ENCODE peak calls at places on chromosomes 1 and 21, in eight cellular contexts. F is AG09309, B is dorsolateral prefrontal cortex, G is cardiac fibroblast, H is fibroblast of mammary gland, N is GM06990, J is right lobe of liver, D is endodermal cell. P is an unnamed sample.

GRCh38 chr1:156081174-156082110 is 823 bp downstream of the MEX3A start:
- DNase-seq in F (no peak), B (no peak), G (no peak), H (no peak), N (no peak), J (no peak), D (peak), P (no peak)

GRCh38 chr1:220826729-220827128 is 40.0 kb downstream of the MTARC1 start:
- DNase-seq in F (no peak), B (no peak), G (no peak), H (no peak), N (no peak), J (no peak), D (no peak), P (no peak)

GRCh38 chr1:184860985-184861754 is 106.5 kb upstream of the EDEM3 start:
- DNase-seq in F (no peak), B (peak), G (no peak), H (no peak), N (no peak), J (no peak), D (no peak), P (no peak)

GRCh38 chr1:243421784-243422183 is 165.9 kb downstream of the SDCCAG8 start:
- DNase-seq in F (peak), B (peak), G (peak), H (peak), N (no peak), J (no peak), D (peak), P (no peak)

GRCh38 chr1:156726549-156727226 is 1.6 kb upstream of the METTL25B start:
- DNase-seq in F (no peak), B (no peak), G (peak), H (peak), N (peak), J (no peak), D (peak), P (no peak)

GRCh38 chr1:88179943-88180342 is 504.1 kb upstream of the PKN2 start:
- DNase-seq in F (no peak), B (no peak), G (no peak), H (no peak), N (no peak), J (no peak), D (no peak), P (no peak)

GRCh38 chr1:212461916-212462660 is 29.4 kb downstream of the NENF start:
- DNase-seq in F (no peak), B (no peak), G (no peak), H (no peak), N (no peak), J (peak), D (no peak), P (no peak)

GRCh38 chr1:184555665-184556641 is 169.1 kb downstream of the C1orf21 start:
- DNase-seq in F (no peak), B (peak), G (no peak), H (no peak), N (no peak), J (no peak), D (no peak), P (no peak)

GRCh38 chr1:5945445-5945844 is 46.8 kb downstream of the NPHP4 start:
- DNase-seq in F (no peak), B (no peak), G (no peak), H (no peak), N (no peak), J (no peak), D (no peak), P (no peak)

GRCh38 chr1:225424562-225425210 is 3.2 kb downstream of the LBR start:
- DNase-seq in F (no peak), B (no peak), G (peak), H (peak), N (no peak), J (no peak), D (peak), P (no peak)

GRCh38 chr1:51664412-51665240 is 47.7 kb downstream of the OSBPL9 start:
- DNase-seq in F (no peak), B (no peak), G (peak), H (peak), N (no peak), J (no peak), D (no peak), P (no peak)

GRCh38 chr1:109775408-109775807 is 11.7 kb upstream of the EPS8L3 start:
- DNase-seq in F (no peak), B (no peak), G (no peak), H (no peak), N (no peak), J (no peak), D (no peak), P (no peak)

DNA sequence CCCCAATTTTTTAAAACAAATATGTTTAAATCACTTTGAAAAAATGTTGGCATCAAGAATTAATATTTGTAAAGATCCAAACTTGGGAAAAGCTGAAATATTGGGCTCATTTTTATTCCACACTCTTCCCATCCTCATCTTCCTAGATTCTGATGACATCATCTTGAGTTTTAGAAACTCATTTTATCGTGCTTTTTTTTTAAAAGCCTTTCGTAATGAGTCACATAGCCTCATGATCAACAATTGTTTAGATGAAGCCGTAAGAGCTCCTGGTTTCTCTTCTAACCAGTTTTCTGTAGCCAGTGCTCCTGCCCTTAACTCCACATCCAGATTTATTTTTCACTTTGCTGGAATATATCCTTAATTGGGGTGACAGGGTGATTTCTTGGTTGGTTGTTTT is 78.6 kb downstream of the POFUT2 start:
- DNase-seq in F (peak), B (no peak), G (peak), H (peak), N (no peak), J (no peak), D (no peak), P (no peak)
- H3K4me3 ChIP-seq in F (no peak), B (no peak), G (no peak), H (no peak), N (no peak), J (no peak), D (no peak), P (no peak)

GRCh38 chr1:152109231-152109997 is 5.8 kb downstream of the TCHH start:
- DNase-seq in F (no peak), B (no peak), G (peak), H (no peak), N (no peak), J (no peak), D (peak), P (peak)
- H3K4me3 ChIP-seq in F (peak), B (peak), G (peak), H (no peak), N (no peak), J (no peak), D (no peak), P (peak)

GRCh38 chr21:38151021-38151645 is 105.7 kb upstream of the KCNJ15 start:
- DNase-seq in F (no peak), B (no peak), G (no peak), H (no peak), N (no peak), J (no peak), D (no peak), P (no peak)

GRCh38 chr21:38145104-38145503 is 111.7 kb upstream of the KCNJ15 start:
- DNase-seq in F (no peak), B (no peak), G (no peak), H (no peak), N (no peak), J (no peak), D (no peak), P (no peak)

GRCh38 chr21:38144193-38144592 is 112.6 kb upstream of the KCNJ15 start:
- DNase-seq in F (no peak), B (no peak), G (no peak), H (no peak), N (no peak), J (no peak), D (no peak), P (no peak)

GRCh38 chr21:38147391-38147790 is 109.4 kb upstream of the KCNJ15 start:
- DNase-seq in F (no peak), B (no peak), G (no peak), H (no peak), N (no peak), J (no peak), D (no peak), P (no peak)

DNA sequence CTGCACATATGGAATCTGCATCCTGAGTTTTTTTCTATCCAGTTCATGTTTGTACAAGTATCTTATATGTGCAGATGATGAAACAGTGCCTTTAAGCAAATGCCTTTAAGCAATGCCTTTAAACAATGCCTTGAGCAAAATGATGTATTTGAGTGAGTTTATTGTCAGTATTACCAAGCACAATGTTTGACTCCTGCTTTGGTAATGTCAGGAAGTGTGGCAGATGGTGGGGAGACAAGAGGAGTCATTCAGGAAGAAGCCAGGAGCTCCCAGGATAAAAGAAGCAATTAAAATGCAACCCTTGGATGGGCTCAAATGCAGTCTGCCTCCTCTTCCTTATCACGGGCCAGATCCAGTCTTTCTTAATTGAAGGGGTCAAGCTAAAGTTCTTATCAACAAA is 108.7 kb upstream of the KCNJ15 start:
- DNase-seq in F (no peak), B (no peak), G (no peak), H (no peak), N (no peak), J (no peak), D (no peak), P (no peak)
- H3K4me3 ChIP-seq in F (no peak), B (no peak), G (no peak), H (no peak), N (no peak), J (no peak), D (no peak), P (no peak)

GRCh38 chr1:1119272-1119890 is 3.5 kb upstream of the C1orf159 start:
- DNase-seq in F (no peak), B (no peak), G (no peak), H (no peak), N (no peak), J (peak), D (no peak), P (no peak)
- H3K4me3 ChIP-seq in F (no peak), B (no peak), G (no peak), H (no peak), N (no peak), J (no peak), D (no peak), P (no peak)

GRCh38 chr1:113394043-113394862 is 3.9 kb downstream of the MAGI3 start:
- DNase-seq in F (no peak), B (no peak), G (no peak), H (no peak), N (no peak), J (no peak), D (no peak), P (no peak)
- H3K4me3 ChIP-seq in F (no peak), B (no peak), G (no peak), H (no peak), N (no peak), J (peak), D (peak), P (no peak)

DNA sequence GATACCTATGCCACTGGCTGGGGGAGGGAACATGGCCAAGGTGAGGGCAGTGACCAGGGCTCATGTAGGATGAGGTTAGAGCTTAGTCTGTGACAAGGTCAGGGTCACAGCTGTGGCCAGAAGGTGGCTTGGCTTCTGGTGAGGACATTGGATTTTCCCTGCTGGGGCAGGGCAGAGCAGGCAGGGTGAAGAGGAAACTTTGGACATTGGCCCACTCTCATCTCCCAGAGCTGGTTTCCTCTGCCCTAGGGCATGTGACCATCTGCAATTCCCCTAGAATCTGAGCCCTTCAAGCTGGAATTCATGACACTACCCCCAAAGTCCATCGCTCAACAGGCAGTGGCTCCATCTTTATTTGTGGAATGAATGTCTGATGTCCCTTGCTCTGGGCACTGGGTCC is 5.3 kb downstream of the DMBX1 start:
- DNase-seq in F (no peak), B (no peak), G (no peak), H (no peak), N (no peak), J (no peak), D (no peak), P (no peak)
- H3K4me3 ChIP-seq in F (no peak), B (no peak), G (no peak), H (no peak), N (no peak), J (no peak), D (no peak), P (no peak)